ENCODE peak calls at places on chromosomes 4 and X, in four cellular contexts. P is K562, X is HepG2, N is SK-N-SH. U is an unnamed sample.

GRCh38 chr4:762211-763190 is 56.9 kb downstream of the PCGF3 start:
- DNase-seq in P (no peak), X (peak), N (peak), U (no peak)

GRCh38 chr4:13601060-13601459 is 26.5 kb downstream of the BOD1L1 start:
- DNase-seq in P (no peak), X (no peak), N (no peak), U (no peak)

GRCh38 chr4:166282081-166282770 is 409.2 kb downstream of the TLL1 start:
- DNase-seq in P (no peak), X (no peak), N (no peak), U (no peak)

GRCh38 chrX:30715976-30716375 is 62.8 kb downstream of the GK start:
- DNase-seq in P (no peak), X (no peak), N (no peak), U (no peak)

GRCh38 chr4:79788884-79789283 is 284.1 kb downstream of the ANTXR2 start:
- DNase-seq in P (peak), X (no peak), N (no peak), U (no peak)

GRCh38 chr4:100017627-100018310 is 67.7 kb upstream of the H2AZ1 start:
- DNase-seq in P (no peak), X (no peak), N (no peak), U (peak)

GRCh38 chr4:182825003-182825402 is 92.2 kb downstream of the DCTD start:
- DNase-seq in P (no peak), X (no peak), N (no peak), U (no peak)

GRCh38 chrX:134548257-134548732 is 88.3 kb downstream of the HPRT1 start:
- DNase-seq in P (peak), X (no peak), N (peak), U (no peak)

GRCh38 chrX:111244238-111244750 is 26.0 kb downstream of the CAPN6 start:
- DNase-seq in P (peak), X (peak), N (peak), U (peak)

GRCh38 chr4:97670703-97671269 is 472.5 kb downstream of the STPG2 start:
- DNase-seq in P (no peak), X (no peak), N (no peak), U (no peak)

GRCh38 chr4:51831133-51831532 is 11.8 kb upstream of the DCUN1D4 start:
- DNase-seq in P (peak), X (peak), N (peak), U (peak)

GRCh38 chrX:70755850-70756249 is 152.7 kb downstream of the TEX11 start:
- DNase-seq in P (peak), X (no peak), N (no peak), U (no peak)

GRCh38 chr4:103046416-103047290 is 27.1 kb upstream of the SLC9B1 start:
- DNase-seq in P (peak), X (peak), N (peak), U (peak)

GRCh38 chr4:26320159-26320452 is 708 bp upstream of the RBPJ start:
- DNase-seq in P (no peak), X (peak), N (no peak), U (peak)
- TF ChIP-seq MXI1 in P (no peak), X (no peak), N (no peak), U (no peak)

GRCh38 chrX:6226646-6227444 is 1.8 kb downstream of the NLGN4X start:
- DNase-seq in P (no peak), X (no peak), N (peak), U (no peak)
- TF ChIP-seq MXI1 in P (no peak), X (no peak), N (no peak), U (no peak)

GRCh38 chr4:67587156-67587555 is 28.6 kb downstream of the STAP1 start:
- DNase-seq in P (no peak), X (no peak), N (no peak), U (no peak)
- TF ChIP-seq MXI1 in P (no peak), X (no peak), N (no peak), U (no peak)

DNA sequence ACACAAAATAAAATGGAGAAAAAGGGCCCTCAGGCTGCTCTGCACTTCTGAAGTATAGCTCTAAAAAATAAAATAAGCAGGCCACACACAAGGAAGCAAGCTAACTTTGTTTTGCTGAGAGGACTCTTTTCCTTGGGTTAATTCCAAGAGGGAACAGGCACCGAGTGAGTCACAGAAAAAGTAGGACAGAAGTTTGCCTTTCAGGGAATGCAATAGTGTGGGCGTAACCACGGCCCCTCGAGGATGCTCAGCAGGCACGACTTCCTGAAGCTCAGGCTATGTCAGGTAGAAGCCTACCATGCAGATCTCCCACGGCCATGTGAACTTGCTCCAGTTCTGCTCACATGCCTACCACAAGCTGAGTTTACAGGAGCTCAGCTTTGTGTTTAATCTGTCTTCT is 22.1 kb downstream of the PPP1R2C start:
- DNase-seq in P (no peak), X (no peak), N (no peak), U (peak)
- TF ChIP-seq MXI1 in P (no peak), X (no peak), N (no peak), U (no peak)

GRCh38 chr4:40858946-40859345 is 109.2 kb downstream of the NSUN7 start:
- DNase-seq in P (no peak), X (no peak), N (no peak), U (no peak)

GRCh38 chr4:40856836-40857362 is 107.1 kb downstream of the NSUN7 start:
- DNase-seq in P (peak), X (no peak), N (peak), U (peak)
- TF ChIP-seq MXI1 in P (no peak), X (no peak), N (no peak), U (no peak)

GRCh38 chr4:85209161-85209560 is 242.7 kb upstream of the WDFY3 start:
- DNase-seq in P (no peak), X (no peak), N (no peak), U (no peak)

DNA sequence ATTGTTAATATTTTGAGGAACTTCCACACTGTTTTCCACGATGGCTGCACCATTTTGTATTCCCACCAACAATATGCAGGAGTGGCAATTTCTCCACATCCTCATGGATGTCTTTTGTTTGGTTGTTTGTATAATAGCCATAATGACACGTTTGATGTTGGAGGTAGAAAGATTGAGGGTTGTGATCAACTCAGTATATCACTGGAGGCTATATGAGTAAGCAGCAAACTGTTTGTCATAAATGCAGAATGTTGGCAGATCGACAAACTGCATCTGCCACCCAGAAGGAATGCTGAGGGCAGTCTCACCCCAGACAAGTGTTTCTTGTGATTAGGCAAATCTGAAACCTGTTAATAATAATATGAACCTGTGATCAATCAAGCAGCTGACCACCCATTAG is 243.9 kb upstream of the WDFY3 start:
- DNase-seq in P (no peak), X (no peak), N (no peak), U (no peak)
- TF ChIP-seq MXI1 in P (no peak), X (no peak), N (no peak), U (no peak)

U was measured in IMR-90.